ENCODE peak calls at places on chromosomes 13 and 19, in seven cellular contexts. D is transverse colon; I is CD8-positive, alpha-beta T cell; V is AG04449; Z is fibroblast of lung; T is IMR-90; M is left lung. E is an unnamed sample.

GRCh38 chr13:81821259-81821658 is 1480.3 kb upstream of the SPRY2 start:
- DNase-seq in V (no peak), I (no peak), Z (no peak), M (no peak), T (no peak), D (no peak), E (no peak)

GRCh38 chr13:41008349-41008980 is 10.7 kb downstream of the ELF1 start:
- DNase-seq in T (peak), Z (peak), V (peak), D (no peak), I (no peak), M (no peak), E (no peak)

GRCh38 chr13:81874681-81875661 is 1534.0 kb upstream of the SPRY2 start:
- DNase-seq in V (no peak), D (no peak), I (no peak), Z (no peak), M (no peak), T (no peak), E (no peak)

GRCh38 chr13:72166102-72166660 is 299.2 kb upstream of the DACH1 start:
- DNase-seq in Z (no peak), D (no peak), V (no peak), I (no peak), M (no peak), T (no peak), E (no peak)

GRCh38 chr13:28100149-28101121 is at the start of gene FLT3:
- DNase-seq in T (peak), M (peak), Z (peak), V (no peak), I (no peak), D (peak), E (no peak)

GRCh38 chr13:114054830-114055439 is 77.5 kb downstream of the RASA3 start:
- DNase-seq in D (no peak), I (no peak), M (no peak), V (no peak), T (no peak), Z (no peak), E (no peak)

GRCh38 chr19:39496063-39496462 is 2.7 kb upstream of the DLL3 start:
- DNase-seq in D (no peak), V (no peak), Z (no peak), I (no peak), T (no peak), M (no peak), E (no peak)

GRCh38 chr19:5166262-5166661 is 174.3 kb downstream of the PTPRS start:
- DNase-seq in M (no peak), Z (peak), I (no peak), V (peak), D (no peak), T (peak), E (peak)

GRCh38 chr19:38319421-38320258 is at the start of gene KCNK6:
- DNase-seq in M (peak), Z (peak), T (no peak), V (no peak), I (peak), D (peak), E (no peak)

GRCh38 chr19:44767295-44768180 is 10.2 kb upstream of the CBLC start:
- DNase-seq in Z (no peak), T (no peak), I (no peak), V (no peak), D (no peak), M (no peak), E (no peak)

GRCh38 chr19:50173144-50173543 is 10.1 kb upstream of the IZUMO2 start:
- DNase-seq in V (no peak), D (peak), Z (no peak), M (no peak), I (no peak), T (no peak), E (no peak)

GRCh38 chr19:55118401-55118991 is 1.1 kb upstream of the PPP1R12C start:
- DNase-seq in M (peak), Z (peak), I (no peak), D (peak), V (no peak), T (no peak), E (no peak)

GRCh38 chr19:19256072-19256969 is 16.8 kb downstream of the TM6SF2 start:
- DNase-seq in T (no peak), I (no peak), V (no peak), M (no peak), D (no peak), Z (no peak), E (no peak)

GRCh38 chr13:29125934-29126424 is 305.8 kb downstream of the MTUS2 start:
- DNase-seq in M (no peak), Z (no peak), D (no peak), V (no peak), I (no peak), T (no peak), E (no peak)

GRCh38 chr19:39052243-39052746 is 19.9 kb upstream of the FBXO27 start:
- DNase-seq in D (peak), I (peak), V (no peak), T (peak), Z (peak), M (peak), E (no peak)

GRCh38 chr19:6476155-6476895 is 5.3 kb downstream of the DENND1C start:
- DNase-seq in V (no peak), M (peak), T (peak), Z (peak), D (peak), I (peak), E (no peak)

GRCh38 chr19:11191934-11192333 is 5.4 kb downstream of the KANK2 start:
- DNase-seq in I (no peak), Z (no peak), V (no peak), T (no peak), M (no peak), D (no peak), E (no peak)

GRCh38 chr13:102198418-102199322 is 203.2 kb downstream of the FGF14 start:
- DNase-seq in M (no peak), I (no peak), V (no peak), Z (peak), T (peak), D (no peak), E (no peak)

GRCh38 chr19:10270180-10270615 is 722 bp upstream of the ICAM1 start:
- DNase-seq in Z (no peak), V (no peak), I (peak), D (peak), T (no peak), M (peak), E (no peak)

GRCh38 chr19:18803550-18804138 is 12.5 kb upstream of the COMP start:
- DNase-seq in D (no peak), I (no peak), Z (no peak), V (no peak), T (no peak), M (no peak), E (no peak)

GRCh38 chr13:98490866-98491265 is 86.0 kb downstream of the STK24 start:
- DNase-seq in V (no peak), I (no peak), Z (no peak), D (no peak), M (no peak), T (no peak), E (no peak)

GRCh38 chr13:112619730-112620639 is 32.0 kb upstream of the TUBGCP3 start:
- DNase-seq in T (no peak), I (no peak), Z (peak), V (no peak), D (no peak), M (peak), E (no peak)

GRCh38 chr13:110409581-110409992 is 102.5 kb downstream of the COL4A2 start:
- DNase-seq in M (no peak), V (no peak), I (no peak), D (no peak), T (peak), Z (peak), E (no peak)

GRCh38 chr19:29383696-29384095 is 142.1 kb upstream of the VSTM2B start:
- DNase-seq in Z (no peak), V (no peak), I (no peak), M (no peak), D (no peak), T (no peak), E (no peak)

GRCh38 chr19:15828121-15828620 is 12.7 kb upstream of the OR10H1 start:
- DNase-seq in V (no peak), M (no peak), Z (no peak), T (no peak), I (no peak), D (no peak), E (no peak)

GRCh38 chr13:98994896-98995295 is 17.0 kb upstream of the DOCK9 start:
- DNase-seq in M (no peak), T (no peak), I (no peak), D (no peak), V (no peak), Z (no peak), E (no peak)

GRCh38 chr13:78241278-78241919 is 322.8 kb upstream of the EDNRB start:
- DNase-seq in D (peak), V (no peak), I (no peak), M (no peak), T (peak), Z (peak), E (no peak)

GRCh38 chr19:54451997-54452396 is 3.0 kb downstream of the LENG8 start:
- DNase-seq in V (no peak), M (peak), D (no peak), T (no peak), I (no peak), Z (no peak), E (no peak)

GRCh38 chr19:51480590-51480989 is 2.3 kb downstream of the CEACAM18 start:
- DNase-seq in M (no peak), V (no peak), T (no peak), D (no peak), I (no peak), Z (no peak), E (no peak)

GRCh38 chr19:13051581-13052165 is 51.0 kb downstream of the LYL1 start:
- DNase-seq in I (no peak), M (peak), Z (peak), D (peak), V (no peak), T (peak), E (no peak)

GRCh38 chr19:42693760-42694350 is 46.4 kb downstream of the PSG3 start:
- DNase-seq in Z (peak), M (no peak), V (no peak), D (no peak), T (peak), I (no peak), E (peak)

GRCh38 chr13:98014766-98015165 is 61.3 kb downstream of the IPO5 start:
- DNase-seq in Z (peak), M (no peak), V (peak), I (no peak), D (no peak), T (peak), E (no peak)

DNA sequence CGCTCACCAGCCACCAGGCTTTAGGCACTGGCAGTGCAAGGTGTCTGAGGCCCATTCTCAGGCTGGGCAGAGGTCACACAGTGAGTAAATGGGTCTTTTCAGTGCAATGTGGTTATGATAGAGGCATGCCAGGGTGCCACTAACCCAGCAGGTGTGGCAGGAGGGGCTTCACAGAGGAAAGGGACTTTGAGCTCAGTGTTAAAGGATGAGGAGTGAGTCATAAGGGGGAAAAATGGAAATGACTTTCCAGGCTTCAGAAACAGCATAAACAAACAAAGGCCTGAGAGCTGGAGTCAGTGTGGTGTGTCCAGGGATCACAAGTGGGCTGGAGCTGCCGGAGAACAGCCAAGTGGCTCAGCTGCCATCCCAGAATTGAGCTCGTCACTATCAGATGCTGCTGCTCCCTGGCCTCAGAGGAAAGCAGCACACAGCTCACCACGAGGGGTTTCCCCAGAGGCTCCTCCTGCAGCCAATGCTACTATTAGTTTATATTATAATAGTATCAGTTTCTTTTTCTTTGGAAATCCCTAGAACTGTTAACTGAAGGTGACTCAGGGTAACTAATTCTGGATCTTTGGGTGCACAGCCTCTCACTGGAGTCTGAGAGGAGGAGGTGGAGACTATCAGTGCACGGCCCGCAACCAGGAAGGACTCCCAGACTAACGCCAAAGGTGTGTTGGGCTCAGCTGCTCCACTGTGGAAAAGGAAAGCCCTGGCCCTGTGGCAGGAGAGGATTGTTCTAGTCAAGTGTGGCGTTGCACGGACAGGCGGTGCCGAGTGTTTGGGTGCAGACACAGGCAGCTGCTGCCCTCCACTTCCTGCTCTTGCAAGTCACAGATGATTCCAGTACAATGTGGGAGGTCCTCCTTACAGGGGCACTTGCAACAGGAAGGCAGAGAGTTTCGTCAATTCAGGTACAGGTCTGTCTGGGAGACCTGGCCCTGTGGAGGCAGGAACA is 39.5 kb downstream of the DHRS12 start:
- DNase-seq in Z (peak), T (peak), V (no peak), I (no peak), M (peak), D (peak), E (peak)
- TF ChIP-seq CTCF in Z (no peak), T (peak), V (no peak), I (no peak), M (no peak), D (no peak), E (no peak)

GRCh38 chr19:1272423-1273262 is 2.7 kb upstream of the FAM174C start:
- DNase-seq in T (no peak), Z (no peak), V (no peak), M (no peak), D (no peak), I (no peak), E (no peak)

GRCh38 chr19:1273263-1274041 is 1.9 kb upstream of the FAM174C start:
- DNase-seq in M (no peak), T (no peak), Z (no peak), I (no peak), D (no peak), V (no peak), E (no peak)

GRCh38 chr19:1274852-1275259 is 474 bp upstream of the FAM174C start:
- DNase-seq in D (no peak), M (no peak), Z (no peak), V (no peak), T (no peak), I (no peak), E (no peak)

GRCh38 chr19:1275260-1275975 is at the start of gene FAM174C:
- DNase-seq in M (peak), I (peak), V (peak), T (peak), D (peak), Z (peak), E (peak)

GRCh38 chr19:1274081-1274851 is 1.1 kb upstream of the FAM174C start:
- DNase-seq in M (no peak), Z (no peak), I (no peak), V (no peak), D (no peak), T (no peak), E (no peak)
- H3K4me3 ChIP-seq in M (peak), Z (no peak), I (no peak), V (peak), D (peak), T (no peak), E (peak)

DNA sequence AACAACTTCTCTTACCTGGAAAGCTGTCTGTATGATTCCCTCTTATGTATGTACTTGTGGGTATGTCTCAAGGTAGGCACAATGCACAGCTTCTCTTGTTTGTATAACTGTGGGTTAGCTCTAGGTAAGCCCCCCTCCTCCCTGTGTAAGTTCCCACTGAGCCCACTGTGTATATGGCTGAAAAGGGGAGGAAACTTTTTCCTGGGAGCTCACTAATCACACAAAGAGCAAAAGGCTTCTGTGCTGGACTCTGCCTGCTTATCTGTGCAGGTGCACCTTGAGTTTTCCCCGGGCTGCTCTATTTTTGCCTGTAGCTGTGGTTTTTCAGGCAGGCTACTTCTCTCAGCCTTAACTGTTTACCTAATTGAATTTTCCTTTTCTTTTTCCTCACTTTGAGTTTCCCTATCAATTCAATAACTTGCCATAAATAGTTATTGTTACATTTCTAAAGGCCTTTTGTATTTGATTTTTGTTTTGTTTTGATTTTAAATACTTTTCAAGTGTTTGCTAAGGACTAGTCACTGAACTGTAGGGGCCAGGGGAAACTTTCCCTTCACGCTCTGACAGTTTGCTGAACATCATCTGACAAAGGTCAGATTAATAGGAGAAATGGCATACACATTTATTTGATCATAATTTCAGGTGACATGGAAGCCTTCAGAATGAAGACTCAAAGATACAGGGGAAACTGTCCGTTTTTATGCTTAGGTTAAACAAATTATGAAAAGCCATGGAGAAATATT is 423.5 kb upstream of the ATXN8OS start:
- DNase-seq in V (no peak), Z (no peak), D (no peak), I (no peak), T (no peak), M (no peak), E (no peak)
- TF ChIP-seq CTCF in V (no peak), Z (no peak), D (no peak), I (no peak), T (no peak), M (no peak), E (no peak)

DNA sequence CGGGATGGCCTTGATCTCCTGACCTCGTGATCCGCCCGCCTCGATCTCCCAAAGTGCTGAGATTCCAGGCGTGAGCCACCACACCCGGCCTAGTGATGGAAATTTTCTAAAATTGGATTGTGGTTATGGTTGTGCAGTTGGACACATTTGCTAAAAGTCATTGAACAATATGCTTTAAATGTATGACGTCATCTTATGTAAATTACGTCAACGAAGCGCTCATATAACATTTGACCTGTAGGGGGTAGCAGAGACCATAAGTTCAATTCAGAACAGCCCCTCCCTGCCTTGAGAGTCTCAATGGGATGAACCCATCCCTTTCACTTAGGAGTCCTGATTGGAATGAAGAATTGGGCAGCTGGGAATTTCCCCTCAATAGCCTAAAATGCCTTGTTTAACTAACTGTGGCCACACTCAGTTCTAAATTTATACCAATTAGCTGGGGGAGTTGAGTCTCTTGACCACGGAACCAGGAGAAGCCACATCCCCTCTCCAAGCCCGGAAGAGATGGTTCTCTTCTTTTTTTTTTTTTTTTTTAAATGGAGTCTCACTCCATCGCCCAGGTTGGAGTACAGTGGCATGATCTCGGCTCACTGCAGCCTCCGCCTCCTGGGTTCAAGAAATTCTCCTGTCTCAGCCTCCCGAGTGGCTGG is 15.2 kb upstream of the TLE6 start:
- DNase-seq in V (no peak), D (peak), Z (peak), M (no peak), I (peak), T (peak), E (peak)
- H3K4me3 ChIP-seq in V (peak), D (no peak), Z (no peak), M (no peak), I (no peak), T (peak), E (no peak)

GRCh38 chr19:46193678-46194077 is 35.9 kb upstream of the IGFL1 start:
- DNase-seq in D (no peak), V (no peak), Z (no peak), M (no peak), I (no peak), T (no peak), E (no peak)
- TF ChIP-seq CTCF in D (no peak), V (no peak), Z (no peak), M (no peak), I (no peak), T (no peak), E (no peak)

GRCh38 chr19:35140898-35141626 is 2.0 kb upstream of the FXYD7 start:
- DNase-seq in V (peak), Z (peak), M (peak), D (peak), T (peak), I (peak), E (peak)

GRCh38 chr19:35141627-35142401 is 1.2 kb upstream of the FXYD7 start:
- DNase-seq in M (no peak), Z (no peak), T (no peak), I (no peak), V (no peak), D (no peak), E (no peak)

GRCh38 chr19:35138305-35138799 is 272 bp upstream of the FXYD1 start:
- DNase-seq in I (no peak), Z (peak), M (no peak), D (no peak), V (no peak), T (no peak), E (no peak)

GRCh38 chr19:35140207-35140897 is 1.7 kb downstream of the FXYD1 start:
- DNase-seq in Z (no peak), M (no peak), D (no peak), V (no peak), I (no peak), T (no peak), E (no peak)

GRCh38 chr19:35139618-35139943 is 957 bp downstream of the FXYD1 start:
- DNase-seq in V (no peak), T (no peak), I (no peak), D (no peak), Z (no peak), M (no peak), E (no peak)
- H3K4me3 ChIP-seq in V (no peak), T (no peak), I (no peak), D (peak), Z (no peak), M (no peak), E (no peak)

GRCh38 chr19:58218899-58219298 is 9.8 kb upstream of the ZNF544 start:
- DNase-seq in Z (peak), T (no peak), I (no peak), V (no peak), M (no peak), D (no peak), E (no peak)
- TF ChIP-seq CTCF in Z (no peak), T (no peak), I (peak), V (no peak), M (peak), D (peak), E (peak)

E was measured in HFF-Myc.